ENCODE peak calls at places on chromosomes 12 and 14, in four cellular contexts. W, U, O and J are unnamed samples.

GRCh38 chr12:6961278-6961694 is 9.2 kb downstream of the PHB2 start:
- DNase-seq in W (peak; percentile 90), U (no peak), O (no peak), J (peak; percentile 91)

GRCh38 chr14:63203618-63204406 is 431 bp upstream of the RHOJ start:
- DNase-seq in O (no peak), U (peak; percentile 97), W (peak; percentile 79), J (peak; percentile 51)

GRCh38 chr14:41285193-41285748 is 321.4 kb upstream of the LRFN5 start:
- DNase-seq in O (peak; percentile 12), W (no peak), U (peak; percentile 6), J (no peak)

GRCh38 chr12:1593232-1594044 is 943 bp downstream of the FBXL14 start:
- DNase-seq in U (no peak), W (peak; percentile 39), O (peak; percentile 83), J (peak; percentile 78)

GRCh38 chr12:8609061-8609570 is 3.5 kb downstream of the AICDA start:
- DNase-seq in W (peak; percentile 59), O (peak; percentile 67), U (peak; percentile 31), J (no peak)

GRCh38 chr12:77993658-77994057 is 163.0 kb downstream of the NAV3 start:
- DNase-seq in W (no peak), U (no peak), O (no peak), J (no peak)

GRCh38 chr12:22974865-22975264 is 349.9 kb downstream of the ETNK1 start:
- DNase-seq in O (no peak), U (peak; percentile 81), W (no peak), J (no peak)

GRCh38 chr14:105748204-105748578 is 221.8 kb downstream of the TMEM121 start:
- DNase-seq in U (no peak), O (no peak), W (no peak), J (peak; percentile 23)

GRCh38 chr14:79201545-79202247 is 1009.6 kb downstream of the DIO2 start:
- DNase-seq in O (no peak), W (no peak), U (no peak), J (no peak)

GRCh38 chr12:100020370-100020769 is 35.6 kb upstream of the ANKS1B start:
- DNase-seq in U (peak; percentile 7), W (no peak), O (no peak), J (no peak)

GRCh38 chr12:111446631-111447570 is 41.2 kb downstream of the SH2B3 start:
- DNase-seq in U (no peak), O (no peak), W (no peak), J (no peak)

GRCh38 chr12:111447571-111448265 is 42.0 kb downstream of the SH2B3 start:
- DNase-seq in U (no peak), W (no peak), O (no peak), J (no peak)

GRCh38 chr12:111445311-111446043 is 39.8 kb downstream of the SH2B3 start:
- DNase-seq in O (no peak), W (no peak), U (no peak), J (no peak)

GRCh38 chr12:111444706-111445310 is 39.1 kb downstream of the SH2B3 start:
- DNase-seq in U (no peak), O (peak; percentile 93), W (peak; percentile 32), J (peak; percentile 83)

GRCh38 chr12:111446044-111446581 is 40.4 kb downstream of the SH2B3 start:
- DNase-seq in U (no peak), W (no peak), O (no peak), J (no peak)
- H3K27ac ChIP-seq in U (peak overlapping the region; percentile 8), W (no peak overlapping the region), O (peak overlapping the region; percentile 91), J (peak overlapping the region; percentile 77)

GRCh38 chr12:54000105-54000773 is at the start of gene HOXC9:
- DNase-seq in W (no peak), U (no peak), O (no peak), J (no peak)
- H3K27ac ChIP-seq in W (no peak within 1 kb of the TSS), U (no peak within 1 kb of the TSS), O (no peak within 1 kb of the TSS), J (no peak within 1 kb of the TSS)

GRCh38 chr14:88310457-88310856 is 12.6 kb downstream of the KCNK10 start:
- DNase-seq in O (no peak), U (no peak), W (no peak), J (no peak)
- H3K27ac ChIP-seq in O (no peak overlapping the region), U (no peak overlapping the region), W (no peak overlapping the region), J (no peak overlapping the region)

GRCh38 chr14:100782516-100783320 is 43.2 kb upstream of the MEG3 start:
- DNase-seq in O (no peak), U (no peak), W (no peak), J (no peak)
- H3K27ac ChIP-seq in O (no peak overlapping the region), U (no peak overlapping the region), W (no peak overlapping the region), J (no peak overlapping the region)

GRCh38 chr12:47942327-47943230 is 20.8 kb upstream of the TMEM106C start:
- DNase-seq in U (no peak), O (no peak), W (no peak), J (no peak)
- H3K27ac ChIP-seq in U (no peak overlapping the region), O (no peak overlapping the region), W (no peak overlapping the region), J (no peak overlapping the region)